ENCODE peak calls at places on chromosomes 7 and 10, in six cellular contexts. One of them, this sample, is unnamed.
A peak's percentile ranks its signal among the peaks of the same experiment; 100 is the strongest.

GRCh38 chr7:82665966-82666507 is 222.5 kb upstream of the CACNA2D1 start:
- DNase-seq in PC-9: no peak
- DNase-seq in mammary epithelial cell: no peak
- DNase-seq in neural progenitor cell: no peak
- DNase-seq in HCT116: no peak
- DNase-seq in GM23248: no peak
- DNase-seq in this sample: no peak

GRCh38 chr7:30996883-30997282 is 33.1 kb downstream of the GHRHR start:
- DNase-seq in PC-9: no peak
- DNase-seq in mammary epithelial cell: no peak
- DNase-seq in neural progenitor cell: no peak
- DNase-seq in HCT116: no peak
- DNase-seq in GM23248: no peak
- DNase-seq in this sample: no peak

GRCh38 chr7:87318741-87319140 is 26.7 kb upstream of the CROT start:
- DNase-seq in PC-9: no peak
- DNase-seq in mammary epithelial cell: no peak
- DNase-seq in neural progenitor cell: no peak
- DNase-seq in HCT116: no peak
- DNase-seq in GM23248: no peak
- DNase-seq in this sample: peak; percentile 15

GRCh38 chr10:43035785-43036184 is 41.1 kb upstream of the RET start:
- DNase-seq in PC-9: no peak
- DNase-seq in mammary epithelial cell: no peak
- DNase-seq in neural progenitor cell: no peak
- DNase-seq in HCT116: no peak
- DNase-seq in GM23248: no peak
- DNase-seq in this sample: no peak

GRCh38 chr10:31936933-31937332 is 8.3 kb upstream of the ARHGAP12 start:
- DNase-seq in PC-9: no peak
- DNase-seq in mammary epithelial cell: peak; percentile 81
- DNase-seq in neural progenitor cell: no peak
- DNase-seq in HCT116: no peak
- DNase-seq in GM23248: peak; percentile 59
- DNase-seq in this sample: no peak

GRCh38 chr7:132800522-132800921 is 224.3 kb upstream of the PLXNA4 start:
- DNase-seq in PC-9: no peak
- DNase-seq in mammary epithelial cell: peak; percentile 71
- DNase-seq in neural progenitor cell: no peak
- DNase-seq in HCT116: no peak
- DNase-seq in GM23248: no peak
- DNase-seq in this sample: no peak

GRCh38 chr7:142813262-142813661 is 41.6 kb upstream of the EPHB6 start:
- DNase-seq in PC-9: peak; percentile 85
- DNase-seq in mammary epithelial cell: no peak
- DNase-seq in neural progenitor cell: no peak
- DNase-seq in HCT116: no peak
- DNase-seq in GM23248: peak; percentile 84
- DNase-seq in this sample: no peak

GRCh38 chr10:77541944-77542343 is 95.7 kb downstream of the KCNMA1 start:
- DNase-seq in PC-9: no peak
- DNase-seq in mammary epithelial cell: no peak
- DNase-seq in neural progenitor cell: no peak
- DNase-seq in HCT116: no peak
- DNase-seq in GM23248: no peak
- DNase-seq in this sample: no peak

GRCh38 chr7:28041508-28042314 is 138.9 kb downstream of the JAZF1 start:
- DNase-seq in PC-9: peak; percentile 54
- DNase-seq in mammary epithelial cell: peak; percentile 92
- DNase-seq in neural progenitor cell: no peak
- DNase-seq in HCT116: peak; percentile 37
- DNase-seq in GM23248: peak; percentile 93
- DNase-seq in this sample: no peak

GRCh38 chr7:27992092-27992491 is 188.5 kb downstream of the JAZF1 start:
- DNase-seq in PC-9: no peak
- DNase-seq in mammary epithelial cell: no peak
- DNase-seq in neural progenitor cell: no peak
- DNase-seq in HCT116: no peak
- DNase-seq in GM23248: no peak
- DNase-seq in this sample: no peak

GRCh38 chr10:60733189-60733815 is 45.0 kb upstream of the CDK1 start:
- DNase-seq in PC-9: peak; percentile 80
- DNase-seq in mammary epithelial cell: peak; percentile 73
- DNase-seq in neural progenitor cell: peak; percentile 74
- DNase-seq in HCT116: peak; percentile 39
- DNase-seq in GM23248: peak; percentile 32
- DNase-seq in this sample: peak; percentile 62

GRCh38 chr7:4115941-4116610 is 566.0 kb upstream of the FOXK1 start:
- DNase-seq in PC-9: no peak
- DNase-seq in mammary epithelial cell: no peak
- DNase-seq in neural progenitor cell: no peak
- DNase-seq in HCT116: no peak
- DNase-seq in GM23248: no peak
- DNase-seq in this sample: no peak

GRCh38 chr7:2010101-2010500 is 222.6 kb downstream of the MAD1L1 start:
- DNase-seq in PC-9: no peak
- DNase-seq in mammary epithelial cell: no peak
- DNase-seq in neural progenitor cell: no peak
- DNase-seq in HCT116: no peak
- DNase-seq in GM23248: no peak
- DNase-seq in this sample: no peak

GRCh38 chr10:60352105-60352504 is 37.6 kb downstream of the ANK3 start:
- DNase-seq in PC-9: no peak
- DNase-seq in mammary epithelial cell: no peak
- DNase-seq in neural progenitor cell: no peak
- DNase-seq in HCT116: no peak
- DNase-seq in GM23248: no peak
- DNase-seq in this sample: no peak

GRCh38 chr7:151838861-151839381 is 38.0 kb downstream of the PRKAG2 start:
- DNase-seq in PC-9: no peak
- DNase-seq in mammary epithelial cell: no peak
- DNase-seq in neural progenitor cell: no peak
- DNase-seq in HCT116: no peak
- DNase-seq in GM23248: no peak
- DNase-seq in this sample: peak; percentile 62

GRCh38 chr10:16967866-16968721 is 150.9 kb upstream of the RSU1 start:
- DNase-seq in PC-9: peak; percentile 18
- DNase-seq in mammary epithelial cell: peak; percentile 49
- DNase-seq in neural progenitor cell: peak; percentile 84
- DNase-seq in HCT116: peak; percentile 8
- DNase-seq in GM23248: peak; percentile 87
- DNase-seq in this sample: no peak

GRCh38 chr10:76540786-76541185 is 1096.8 kb downstream of the KCNMA1 start:
- DNase-seq in PC-9: no peak
- DNase-seq in mammary epithelial cell: peak; percentile 40
- DNase-seq in neural progenitor cell: no peak
- DNase-seq in HCT116: no peak
- DNase-seq in GM23248: no peak
- DNase-seq in this sample: no peak

GRCh38 chr7:1393421-1393820 is 65.8 kb downstream of the MICALL2 start:
- DNase-seq in PC-9: no peak
- DNase-seq in mammary epithelial cell: no peak
- DNase-seq in neural progenitor cell: no peak
- DNase-seq in HCT116: no peak
- DNase-seq in GM23248: no peak
- DNase-seq in this sample: no peak

GRCh38 chr7:148277042-148277660 is 313.4 kb upstream of the C7orf33 start:
- DNase-seq in PC-9: no peak
- DNase-seq in mammary epithelial cell: no peak
- DNase-seq in neural progenitor cell: no peak
- DNase-seq in HCT116: no peak
- DNase-seq in GM23248: no peak
- DNase-seq in this sample: no peak

GRCh38 chr7:24283900-24284698 is at the start of gene NPY:
- DNase-seq in PC-9: no peak
- DNase-seq in mammary epithelial cell: no peak
- DNase-seq in neural progenitor cell: peak; percentile 25
- DNase-seq in HCT116: no peak
- DNase-seq in GM23248: no peak
- DNase-seq in this sample: no peak
- TF ChIP-seq EZH2 in PC-9: no peak
- TF ChIP-seq EZH2 in mammary epithelial cell: peak; percentile 93
- TF ChIP-seq EZH2 in neural progenitor cell: peak; percentile 88
- TF ChIP-seq EZH2 in HCT116: no peak
- TF ChIP-seq EZH2 in GM23248: peak; percentile 65
- TF ChIP-seq EZH2 in this sample: no peak

GRCh38 chr7:128868624-128869137 is 6.0 kb downstream of the ATP6V1F start:
- DNase-seq in PC-9: no peak
- DNase-seq in mammary epithelial cell: no peak
- DNase-seq in neural progenitor cell: no peak
- DNase-seq in HCT116: no peak
- DNase-seq in GM23248: peak; percentile 17
- DNase-seq in this sample: no peak
- TF ChIP-seq EZH2 in PC-9: no peak
- TF ChIP-seq EZH2 in mammary epithelial cell: no peak
- TF ChIP-seq EZH2 in neural progenitor cell: no peak
- TF ChIP-seq EZH2 in HCT116: no peak
- TF ChIP-seq EZH2 in GM23248: no peak
- TF ChIP-seq EZH2 in this sample: no peak

GRCh38 chr10:2915412-2915811 is 151.9 kb upstream of the PFKP start:
- DNase-seq in PC-9: no peak
- DNase-seq in mammary epithelial cell: no peak
- DNase-seq in neural progenitor cell: no peak
- DNase-seq in HCT116: no peak
- DNase-seq in GM23248: no peak
- DNase-seq in this sample: no peak
- TF ChIP-seq EZH2 in PC-9: no peak
- TF ChIP-seq EZH2 in mammary epithelial cell: no peak
- TF ChIP-seq EZH2 in neural progenitor cell: no peak
- TF ChIP-seq EZH2 in HCT116: no peak
- TF ChIP-seq EZH2 in GM23248: no peak
- TF ChIP-seq EZH2 in this sample: no peak

GRCh38 chr7:149696313-149696712 is 77.1 kb downstream of the ZNF467 start:
- DNase-seq in PC-9: no peak
- DNase-seq in mammary epithelial cell: no peak
- DNase-seq in neural progenitor cell: no peak
- DNase-seq in HCT116: no peak
- DNase-seq in GM23248: no peak
- DNase-seq in this sample: no peak
- TF ChIP-seq EZH2 in PC-9: no peak
- TF ChIP-seq EZH2 in mammary epithelial cell: no peak
- TF ChIP-seq EZH2 in neural progenitor cell: no peak
- TF ChIP-seq EZH2 in HCT116: no peak
- TF ChIP-seq EZH2 in GM23248: no peak
- TF ChIP-seq EZH2 in this sample: no peak

GRCh38 chr7:45575501-45576248 is 1.5 kb downstream of the ADCY1 start:
- DNase-seq in PC-9: no peak
- DNase-seq in mammary epithelial cell: no peak
- DNase-seq in neural progenitor cell: no peak
- DNase-seq in HCT116: no peak
- DNase-seq in GM23248: no peak
- DNase-seq in this sample: no peak
- TF ChIP-seq EZH2 in PC-9: no peak
- TF ChIP-seq EZH2 in mammary epithelial cell: no peak
- TF ChIP-seq EZH2 in neural progenitor cell: peak; percentile 89
- TF ChIP-seq EZH2 in HCT116: no peak
- TF ChIP-seq EZH2 in GM23248: no peak
- TF ChIP-seq EZH2 in this sample: no peak

GRCh38 chr7:101401390-101402080 is 38.9 kb downstream of the COL26A1 start:
- DNase-seq in PC-9: no peak
- DNase-seq in mammary epithelial cell: no peak
- DNase-seq in neural progenitor cell: no peak
- DNase-seq in HCT116: no peak
- DNase-seq in GM23248: no peak
- DNase-seq in this sample: no peak
- TF ChIP-seq EZH2 in PC-9: no peak
- TF ChIP-seq EZH2 in mammary epithelial cell: no peak
- TF ChIP-seq EZH2 in neural progenitor cell: no peak
- TF ChIP-seq EZH2 in HCT116: no peak
- TF ChIP-seq EZH2 in GM23248: no peak
- TF ChIP-seq EZH2 in this sample: no peak

GRCh38 chr7:127251458-127252379 is 1.0 kb downstream of the GRM8 start:
- DNase-seq in PC-9: no peak
- DNase-seq in mammary epithelial cell: peak; percentile 21
- DNase-seq in neural progenitor cell: peak; percentile 51
- DNase-seq in HCT116: no peak
- DNase-seq in GM23248: peak; percentile 34
- DNase-seq in this sample: peak; percentile 61
- TF ChIP-seq EZH2 in PC-9: no peak
- TF ChIP-seq EZH2 in mammary epithelial cell: peak; percentile 93
- TF ChIP-seq EZH2 in neural progenitor cell: peak; percentile 81
- TF ChIP-seq EZH2 in HCT116: no peak
- TF ChIP-seq EZH2 in GM23248: no peak
- TF ChIP-seq EZH2 in this sample: no peak

This sample was measured in MM.1S.